ENCODE peak calls at places on chromosomes 11 and 22, in five cellular contexts. One of them, this sample, is unnamed.

GRCh38 chr11:105124756-105125155 is 14.8 kb downstream of the CARD18 start:
- DNase-seq in adipocyte: no peak
- DNase-seq in cardiac fibroblast: no peak
- DNase-seq in iPS-NIHi11: no peak
- DNase-seq in activated CD4-positive, alpha-beta memory T cell treated with anti-CD3 and anti-CD28 coated beads, Interleukin-2, amount 10 ng/mL, durations not matched to agents 7 days and 5 days: no peak
- DNase-seq in this sample: no peak

GRCh38 chr11:133560467-133560866 is 28.2 kb upstream of the OPCML start:
- DNase-seq in activated CD4-positive, alpha-beta memory T cell treated with anti-CD3 and anti-CD28 coated beads, Interleukin-2, amount 10 ng/mL, durations not matched to agents 7 days and 5 days: no peak
- DNase-seq in iPS-NIHi11: no peak
- DNase-seq in cardiac fibroblast: no peak
- DNase-seq in adipocyte: peak; percentile 0
- DNase-seq in this sample: no peak

GRCh38 chr11:31763296-31763695 is 47.8 kb downstream of the PAX6 start:
- DNase-seq in iPS-NIHi11: no peak
- DNase-seq in activated CD4-positive, alpha-beta memory T cell treated with anti-CD3 and anti-CD28 coated beads, Interleukin-2, amount 10 ng/mL, durations not matched to agents 7 days and 5 days: no peak
- DNase-seq in cardiac fibroblast: no peak
- DNase-seq in adipocyte: no peak
- DNase-seq in this sample: no peak

GRCh38 chr11:125724125-125724524 is 22.0 kb upstream of the PATE1 start:
- DNase-seq in cardiac fibroblast: peak; percentile 46
- DNase-seq in activated CD4-positive, alpha-beta memory T cell treated with anti-CD3 and anti-CD28 coated beads, Interleukin-2, amount 10 ng/mL, durations not matched to agents 7 days and 5 days: no peak
- DNase-seq in adipocyte: peak; percentile 1
- DNase-seq in iPS-NIHi11: peak; percentile 25
- DNase-seq in this sample: peak; percentile 31

GRCh38 chr11:78203184-78203583 is 14.5 kb downstream of the USP35 start:
- DNase-seq in activated CD4-positive, alpha-beta memory T cell treated with anti-CD3 and anti-CD28 coated beads, Interleukin-2, amount 10 ng/mL, durations not matched to agents 7 days and 5 days: peak; percentile 44
- DNase-seq in adipocyte: no peak
- DNase-seq in cardiac fibroblast: no peak
- DNase-seq in iPS-NIHi11: no peak
- DNase-seq in this sample: no peak

GRCh38 chr22:48906177-48906835 is 921.4 kb downstream of the BRD1 start:
- DNase-seq in adipocyte: no peak
- DNase-seq in activated CD4-positive, alpha-beta memory T cell treated with anti-CD3 and anti-CD28 coated beads, Interleukin-2, amount 10 ng/mL, durations not matched to agents 7 days and 5 days: no peak
- DNase-seq in cardiac fibroblast: no peak
- DNase-seq in iPS-NIHi11: no peak
- DNase-seq in this sample: no peak

GRCh38 chr11:103055174-103055890 is 36.6 kb downstream of the DCUN1D5 start:
- DNase-seq in cardiac fibroblast: peak; percentile 68
- DNase-seq in adipocyte: peak; percentile 90
- DNase-seq in iPS-NIHi11: peak; percentile 18
- DNase-seq in activated CD4-positive, alpha-beta memory T cell treated with anti-CD3 and anti-CD28 coated beads, Interleukin-2, amount 10 ng/mL, durations not matched to agents 7 days and 5 days: no peak
- DNase-seq in this sample: peak; percentile 51

GRCh38 chr11:74749965-74750296 is 1.3 kb downstream of the RNF169 start:
- DNase-seq in iPS-NIHi11: no peak
- DNase-seq in cardiac fibroblast: no peak
- DNase-seq in activated CD4-positive, alpha-beta memory T cell treated with anti-CD3 and anti-CD28 coated beads, Interleukin-2, amount 10 ng/mL, durations not matched to agents 7 days and 5 days: no peak
- DNase-seq in adipocyte: peak; percentile 39
- DNase-seq in this sample: no peak

GRCh38 chr11:17741487-17741886 is 6.9 kb downstream of the KCNC1 start:
- DNase-seq in iPS-NIHi11: no peak
- DNase-seq in adipocyte: no peak
- DNase-seq in cardiac fibroblast: no peak
- DNase-seq in activated CD4-positive, alpha-beta memory T cell treated with anti-CD3 and anti-CD28 coated beads, Interleukin-2, amount 10 ng/mL, durations not matched to agents 7 days and 5 days: no peak
- DNase-seq in this sample: no peak

GRCh38 chr11:66106786-66107599 is 36.9 kb downstream of the PACS1 start:
- DNase-seq in cardiac fibroblast: peak; percentile 43
- DNase-seq in adipocyte: no peak
- DNase-seq in activated CD4-positive, alpha-beta memory T cell treated with anti-CD3 and anti-CD28 coated beads, Interleukin-2, amount 10 ng/mL, durations not matched to agents 7 days and 5 days: peak; percentile 25
- DNase-seq in iPS-NIHi11: no peak
- DNase-seq in this sample: no peak

GRCh38 chr22:27112273-27112672 is 454.9 kb downstream of the MIAT start:
- DNase-seq in cardiac fibroblast: no peak
- DNase-seq in iPS-NIHi11: no peak
- DNase-seq in activated CD4-positive, alpha-beta memory T cell treated with anti-CD3 and anti-CD28 coated beads, Interleukin-2, amount 10 ng/mL, durations not matched to agents 7 days and 5 days: no peak
- DNase-seq in adipocyte: no peak
- DNase-seq in this sample: no peak

This sample was measured in GM03348.